ENCODE peak calls at places on chromosomes 2 and 18, in four cellular contexts. H is HepG2, R is HEK293T, F is GM12878. B is an unnamed sample.

GRCh38 chr18:31102941-31103340 is 720 bp upstream of the DSC2 start:
- DNase-seq in H (no peak), R (no peak), F (no peak), B (peak)

GRCh38 chr2:28276076-28276618 is 116.5 kb upstream of the FOSL2 start:
- DNase-seq in H (no peak), R (no peak), F (peak), B (peak)

GRCh38 chr18:68417166-68417776 is 297.6 kb downstream of the TMX3 start:
- DNase-seq in H (no peak), R (no peak), F (no peak), B (no peak)

GRCh38 chr18:75203456-75204261 is 5.3 kb downstream of the PTGR3 start:
- DNase-seq in H (no peak), R (no peak), F (no peak), B (no peak)

GRCh38 chr18:73613706-73614340 is 533.8 kb downstream of the FBXO15 start:
- DNase-seq in H (no peak), R (no peak), F (no peak), B (no peak)

GRCh38 chr2:238103465-238104070 is 3.4 kb downstream of the ESPNL start:
- DNase-seq in H (no peak), R (no peak), F (no peak), B (no peak)

GRCh38 chr2:19802088-19802806 is 99.5 kb downstream of the TTC32 start:
- DNase-seq in H (no peak), R (no peak), F (no peak), B (no peak)

GRCh38 chr2:69804416-69804815 is 25.0 kb upstream of the GMCL1 start:
- DNase-seq in H (no peak), R (no peak), F (no peak), B (no peak)

GRCh38 chr2:62568983-62569837 is 63.2 kb upstream of the TMEM17 start:
- DNase-seq in H (peak), R (no peak), F (no peak), B (no peak)

GRCh38 chr2:5093056-5093455 is 599.1 kb upstream of the SOX11 start:
- DNase-seq in H (no peak), R (no peak), F (no peak), B (no peak)

GRCh38 chr2:239814136-239814916 is 210.8 kb downstream of the NDUFA10 start:
- DNase-seq in H (no peak), R (no peak), F (no peak), B (peak)

GRCh38 chr2:133734699-133735098 is 166.4 kb upstream of the NCKAP5 start:
- DNase-seq in H (no peak), R (no peak), F (no peak), B (no peak)

GRCh38 chr2:95017308-95017630 is 8.2 kb upstream of the MAL start:
- DNase-seq in H (no peak), R (no peak), F (no peak), B (no peak)

GRCh38 chr2:95014126-95014708 is 11.3 kb upstream of the MAL start:
- DNase-seq in H (no peak), R (no peak), F (no peak), B (no peak)

GRCh38 chr2:95013726-95014125 is 11.8 kb upstream of the MAL start:
- DNase-seq in H (no peak), R (no peak), F (no peak), B (no peak)

GRCh38 chr2:95016616-95017307 is 8.7 kb upstream of the MAL start:
- DNase-seq in H (no peak), R (no peak), F (no peak), B (no peak)

GRCh38 chr2:95015261-95015918 is 10.1 kb upstream of the MAL start:
- DNase-seq in H (no peak), R (no peak), F (no peak), B (no peak)
- TF ChIP-seq FOXK2 in H (no peak), R (no peak), F (no peak), B (no peak)

DNA sequence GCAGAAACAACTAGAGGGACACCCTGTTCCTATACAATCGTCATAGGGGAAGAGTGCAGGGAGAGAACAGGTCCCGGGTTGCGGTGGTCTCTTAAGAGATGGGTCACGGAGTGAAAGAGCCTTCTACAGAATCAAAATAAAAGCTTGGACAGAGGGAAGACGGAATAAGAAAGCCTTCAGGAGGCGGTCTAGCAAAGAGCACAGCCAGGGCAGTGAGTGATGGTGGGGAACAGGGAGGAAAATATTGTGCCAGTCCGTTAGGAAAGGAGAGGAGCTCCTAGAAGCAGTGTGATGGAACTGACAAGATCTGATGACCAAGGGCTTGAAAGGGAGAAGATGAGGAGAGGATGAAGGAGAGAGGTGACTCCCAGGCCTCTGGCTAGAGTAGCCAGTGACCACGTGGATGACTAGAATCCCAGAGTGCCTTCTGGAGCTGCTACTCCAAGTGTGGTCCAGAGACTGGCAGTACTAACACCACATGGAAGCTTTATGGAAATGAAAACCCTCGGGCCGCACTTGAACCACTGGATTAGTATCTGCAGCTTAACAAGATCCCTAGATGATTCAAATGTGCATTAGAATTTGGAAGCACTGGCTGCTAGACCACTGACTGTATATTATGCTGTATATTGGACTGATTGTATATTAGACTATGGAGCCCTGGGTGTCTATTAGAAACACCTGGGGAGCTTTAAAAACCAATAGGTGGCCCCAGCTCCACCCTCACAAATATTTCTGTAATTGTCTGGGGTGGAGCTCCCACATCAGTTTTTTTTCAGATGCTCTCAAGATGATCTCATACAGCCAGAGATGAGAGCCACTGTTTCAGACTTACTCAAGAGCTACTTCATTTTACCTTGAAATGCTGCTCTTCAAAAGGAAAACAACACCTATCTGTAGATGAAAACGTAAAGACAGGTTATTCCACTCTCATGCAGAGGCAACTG is 1.1 kb upstream of the EVA1A start:
- DNase-seq in H (no peak), R (no peak), F (no peak), B (no peak)
- TF ChIP-seq FOXK2 in H (no peak), R (no peak), F (no peak), B (no peak)

DNA sequence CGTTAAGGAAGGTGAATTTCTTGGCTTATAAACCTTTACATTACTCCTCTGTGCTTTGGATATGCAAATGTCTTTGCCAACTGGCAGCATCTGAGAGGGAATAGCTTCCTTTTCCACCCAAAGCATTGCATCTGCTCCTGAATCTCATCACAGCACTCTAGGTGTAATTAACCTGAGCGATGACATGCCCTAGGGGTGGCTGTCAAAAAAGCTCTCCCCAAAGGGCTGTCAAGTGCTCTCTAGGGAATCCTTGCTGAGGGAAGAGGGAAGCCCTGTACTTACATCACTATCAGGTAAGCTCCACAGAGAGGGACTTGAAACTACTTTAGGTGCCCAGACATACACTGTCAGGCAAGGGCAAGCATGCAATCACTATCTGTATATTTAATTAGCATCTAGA is 5.4 kb upstream of the SMARCAL1 start:
- DNase-seq in H (no peak), R (no peak), F (no peak), B (no peak)
- TF ChIP-seq FOXK2 in H (no peak), R (no peak), F (no peak), B (no peak)

GRCh38 chr2:160651416-160652200 is 158.0 kb upstream of the RBMS1 start:
- DNase-seq in H (no peak), R (no peak), F (no peak), B (no peak)

GRCh38 chr2:160649698-160650097 is 156.1 kb upstream of the RBMS1 start:
- DNase-seq in H (no peak), R (no peak), F (no peak), B (no peak)

GRCh38 chr2:160647967-160648685 is 154.5 kb upstream of the RBMS1 start:
- DNase-seq in H (no peak), R (no peak), F (no peak), B (no peak)

GRCh38 chr2:160652236-160652635 is 158.6 kb upstream of the RBMS1 start:
- DNase-seq in H (no peak), R (no peak), F (no peak), B (no peak)

GRCh38 chr2:160650196-160651108 is 156.8 kb upstream of the RBMS1 start:
- DNase-seq in H (no peak), R (no peak), F (no peak), B (no peak)
- TF ChIP-seq FOXK2 in H (no peak), R (no peak), F (no peak), B (no peak)

GRCh38 chr2:167333245-167333644 is 445.0 kb downstream of the XIRP2 start:
- DNase-seq in H (no peak), R (peak), F (no peak), B (no peak)
- TF ChIP-seq FOXK2 in H (no peak), R (no peak), F (no peak), B (no peak)

GRCh38 chr18:58501497-58501896 is 127.4 kb downstream of the ALPK2 start:
- DNase-seq in H (no peak), R (no peak), F (no peak), B (no peak)

GRCh38 chr18:58505181-58505580 is 123.7 kb downstream of the ALPK2 start:
- DNase-seq in H (no peak), R (no peak), F (no peak), B (no peak)

GRCh38 chr18:58501033-58501432 is 127.9 kb downstream of the ALPK2 start:
- DNase-seq in H (no peak), R (no peak), F (no peak), B (no peak)

GRCh38 chr18:58499527-58499926 is 129.4 kb downstream of the ALPK2 start:
- DNase-seq in H (no peak), R (no peak), F (no peak), B (no peak)

DNA sequence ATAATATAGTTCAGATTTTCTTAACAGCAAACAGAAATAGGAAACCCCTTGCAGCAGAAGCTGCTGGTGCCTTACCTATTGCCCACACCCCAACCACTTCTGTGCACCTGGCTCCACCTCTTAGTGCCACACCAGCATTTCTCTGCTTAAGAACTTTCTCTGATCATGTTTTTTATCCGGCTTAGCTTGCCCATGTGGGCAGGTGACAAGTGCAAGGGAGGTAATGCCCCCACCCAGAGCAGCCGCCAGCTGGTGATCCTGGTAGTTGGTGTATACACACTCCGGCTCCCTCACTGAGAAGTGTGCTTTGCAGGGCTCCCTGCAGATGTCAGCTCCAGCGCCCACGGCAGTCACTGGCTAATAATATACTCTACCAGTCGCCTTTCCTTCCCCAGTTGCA is 126.3 kb downstream of the ALPK2 start:
- DNase-seq in H (no peak), R (no peak), F (no peak), B (no peak)
- TF ChIP-seq FOXK2 in H (no peak), R (no peak), F (no peak), B (no peak)

DNA sequence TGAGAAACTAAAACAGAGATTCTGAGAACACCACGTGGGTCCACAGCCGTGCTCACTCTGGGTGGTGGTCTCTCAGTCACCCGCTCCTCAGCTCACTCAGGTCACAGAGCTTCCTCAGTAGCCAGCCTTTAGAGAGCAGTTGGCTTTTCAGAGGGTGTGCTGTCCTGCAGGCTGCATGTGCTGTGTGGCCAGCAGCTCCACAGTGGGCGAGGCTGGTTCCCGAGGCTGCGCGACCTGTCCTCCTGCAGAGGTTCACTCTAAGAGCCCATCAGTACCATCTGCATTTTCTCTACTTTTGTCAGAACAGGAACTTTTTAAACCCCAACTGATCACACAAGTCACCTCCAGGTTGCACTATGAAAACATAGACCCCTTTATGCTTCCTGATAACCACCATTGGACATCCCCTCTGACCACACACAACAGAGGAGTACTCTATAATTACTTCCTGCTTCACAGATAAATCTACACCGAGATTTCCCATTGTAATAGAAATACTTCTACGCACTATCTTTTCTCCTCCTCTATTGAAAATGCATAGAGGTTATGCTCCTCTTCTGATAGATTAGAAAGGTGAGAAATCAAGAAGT is 93.1 kb downstream of the GYPC start:
- DNase-seq in H (no peak), R (no peak), F (no peak), B (no peak)
- TF ChIP-seq FOXK2 in H (no peak), R (no peak), F (no peak), B (no peak)

DNA sequence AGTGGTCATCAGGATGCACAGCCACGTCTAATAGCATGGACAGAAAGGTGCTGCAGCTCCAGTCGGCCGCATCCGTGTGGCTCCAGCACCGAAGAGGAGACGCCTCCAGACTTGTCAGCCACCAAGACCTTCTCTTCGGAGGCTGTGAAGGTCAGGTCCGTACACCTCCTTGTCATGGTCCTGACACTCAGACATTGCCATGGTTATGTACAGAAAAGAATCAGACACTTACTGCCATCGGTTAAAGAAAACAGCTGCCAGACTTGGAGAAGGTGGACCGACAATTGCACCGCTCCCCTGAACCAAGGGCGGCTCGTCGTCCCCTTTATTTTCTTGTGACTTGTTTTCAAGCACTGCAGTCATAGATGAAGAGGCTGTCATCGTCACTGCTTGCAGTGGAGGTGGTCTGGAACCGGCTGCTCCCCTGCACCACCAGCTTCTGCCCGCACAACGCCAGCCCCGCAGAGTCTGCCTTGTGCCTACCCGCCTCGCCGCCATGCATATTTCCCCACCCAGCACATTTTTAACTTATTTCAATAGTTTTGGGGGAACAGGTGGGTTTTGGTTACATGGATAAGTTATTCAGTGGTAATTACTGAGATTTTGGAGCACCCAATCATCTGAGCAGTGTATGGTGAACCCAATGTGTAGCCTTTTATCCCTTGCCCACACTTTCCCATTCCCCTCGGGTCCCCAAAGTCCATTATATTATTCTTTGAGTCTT is 18.3 kb downstream of the FBXO48 start:
- DNase-seq in H (no peak), R (no peak), F (no peak), B (no peak)
- TF ChIP-seq FOXK2 in H (no peak), R (no peak), F (no peak), B (no peak)